ENCODE peak calls at places on chromosomes 6 and 20, in ten cellular contexts. I is AG09309, H is left ventricle myocardium inferior, O is GM10248, W is cardiac muscle cell, M is GM06990, B is H9, N is MCF 10A, J is GM13976, S is mesothelial cell of epicardium. T is an unnamed sample.

GRCh38 chr6:45736134-45736533 is 279.5 kb downstream of the CLIC5 start:
- DNase-seq in I (no peak), H (no peak), O (no peak), W (no peak), M (no peak), B (no peak), N (no peak), J (no peak), S (no peak), T (no peak)

GRCh38 chr20:43744121-43744520 is 17.3 kb upstream of the GTSF1L start:
- DNase-seq in I (no peak), H (no peak), O (no peak), W (no peak), M (no peak), B (no peak), N (no peak), J (no peak), S (no peak), T (no peak)

GRCh38 chr20:49280463-49281058 is 2.7 kb upstream of the ZNFX1 start:
- DNase-seq in I (no peak), H (no peak), O (no peak), W (no peak), M (no peak), B (no peak), N (peak), J (no peak), S (no peak), T (no peak)

GRCh38 chr20:59948828-59949720 is 8.9 kb downstream of the FAM217B start:
- DNase-seq in I (peak), H (no peak), O (no peak), W (peak), M (no peak), B (no peak), N (peak), J (peak), S (no peak), T (no peak)

GRCh38 chr6:31386977-31387376 is 16.4 kb upstream of the MICA start:
- DNase-seq in I (no peak), H (no peak), O (no peak), W (no peak), M (no peak), B (peak), N (no peak), J (no peak), S (no peak), T (no peak)

GRCh38 chr20:3815703-3816315 is 4.5 kb upstream of the AP5S1 start:
- DNase-seq in I (no peak), H (no peak), O (no peak), W (no peak), M (no peak), B (no peak), N (no peak), J (no peak), S (no peak), T (no peak)

GRCh38 chr20:61683721-61684120 is 382.0 kb downstream of the TAF4 start:
- DNase-seq in I (no peak), H (no peak), O (no peak), W (no peak), M (no peak), B (no peak), N (no peak), J (no peak), S (no peak), T (no peak)

GRCh38 chr20:37777556-37777955 is 83.7 kb downstream of the CTNNBL1 start:
- DNase-seq in I (no peak), H (no peak), O (no peak), W (peak), M (no peak), B (no peak), N (no peak), J (no peak), S (no peak), T (no peak)

GRCh38 chr20:47350691-47351545 is 5.6 kb downstream of the ZMYND8 start:
- DNase-seq in I (no peak), H (no peak), O (no peak), W (no peak), M (no peak), B (no peak), N (no peak), J (no peak), S (no peak), T (no peak)

GRCh38 chr6:37501632-37502466 is 2.2 kb upstream of the CCDC167 start:
- DNase-seq in I (no peak), H (no peak), O (no peak), W (no peak), M (no peak), B (no peak), N (no peak), J (no peak), S (no peak), T (no peak)

GRCh38 chr6:151317206-151317994 is 74.0 kb downstream of the ZBTB2 start:
- DNase-seq in I (no peak), H (no peak), O (no peak), W (peak), M (no peak), B (no peak), N (peak), J (no peak), S (no peak), T (no peak)

GRCh38 chr6:73566954-73567591 is 46.2 kb upstream of the EEF1A1 start:
- DNase-seq in I (no peak), H (peak), O (no peak), W (peak), M (no peak), B (no peak), N (peak), J (no peak), S (no peak), T (no peak)

GRCh38 chr20:7980332-7981046 is 39.1 kb downstream of the TMX4 start:
- DNase-seq in I (peak), H (no peak), O (peak), W (peak), M (no peak), B (peak), N (peak), J (peak), S (no peak), T (no peak)

GRCh38 chr6:4809999-4810918 is 34.1 kb downstream of the CDYL start:
- DNase-seq in I (no peak), H (no peak), O (no peak), W (peak), M (no peak), B (no peak), N (peak), J (no peak), S (no peak), T (no peak)

GRCh38 chr6:36216559-36216958 is 20.0 kb downstream of the BRPF3 start:
- DNase-seq in I (no peak), H (no peak), O (no peak), W (peak), M (no peak), B (no peak), N (peak), J (no peak), S (no peak), T (no peak)

GRCh38 chr6:163192591-163192990 is 221.9 kb upstream of the QKI start:
- DNase-seq in I (no peak), H (no peak), O (no peak), W (no peak), M (no peak), B (no peak), N (no peak), J (no peak), S (no peak), T (no peak)

GRCh38 chr6:88238065-88238464 is 71.9 kb upstream of the CNR1 start:
- DNase-seq in I (no peak), H (no peak), O (peak), W (no peak), M (peak), B (peak), N (peak), J (peak), S (no peak), T (peak)
- TF ChIP-seq CTCF in I (peak), H (no peak), O (peak), W (no peak), M (peak), B (peak), N (no peak), J (peak), S (peak), T (peak)

GRCh38 chr6:108733706-108734105 is 114.5 kb upstream of the ARMC2 start:
- DNase-seq in I (no peak), H (no peak), O (no peak), W (no peak), M (no peak), B (no peak), N (no peak), J (no peak), S (no peak), T (no peak)

GRCh38 chr6:108735991-108736345 is 112.3 kb upstream of the ARMC2 start:
- DNase-seq in I (no peak), H (no peak), O (no peak), W (no peak), M (no peak), B (peak), N (no peak), J (no peak), S (no peak), T (no peak)

GRCh38 chr6:108734336-108734922 is 113.8 kb upstream of the ARMC2 start:
- DNase-seq in I (no peak), H (no peak), O (no peak), W (no peak), M (no peak), B (no peak), N (no peak), J (no peak), S (no peak), T (no peak)

GRCh38 chr6:108736832-108737231 is 111.4 kb upstream of the ARMC2 start:
- DNase-seq in I (no peak), H (no peak), O (no peak), W (peak), M (no peak), B (peak), N (peak), J (no peak), S (no peak), T (no peak)

GRCh38 chr6:108735310-108735990 is 112.8 kb upstream of the ARMC2 start:
- DNase-seq in I (no peak), H (no peak), O (no peak), W (no peak), M (no peak), B (no peak), N (no peak), J (no peak), S (no peak), T (no peak)
- TF ChIP-seq CTCF in I (no peak), H (no peak), O (no peak), W (no peak), M (no peak), B (no peak), N (no peak), J (no peak), S (no peak), T (no peak)

DNA sequence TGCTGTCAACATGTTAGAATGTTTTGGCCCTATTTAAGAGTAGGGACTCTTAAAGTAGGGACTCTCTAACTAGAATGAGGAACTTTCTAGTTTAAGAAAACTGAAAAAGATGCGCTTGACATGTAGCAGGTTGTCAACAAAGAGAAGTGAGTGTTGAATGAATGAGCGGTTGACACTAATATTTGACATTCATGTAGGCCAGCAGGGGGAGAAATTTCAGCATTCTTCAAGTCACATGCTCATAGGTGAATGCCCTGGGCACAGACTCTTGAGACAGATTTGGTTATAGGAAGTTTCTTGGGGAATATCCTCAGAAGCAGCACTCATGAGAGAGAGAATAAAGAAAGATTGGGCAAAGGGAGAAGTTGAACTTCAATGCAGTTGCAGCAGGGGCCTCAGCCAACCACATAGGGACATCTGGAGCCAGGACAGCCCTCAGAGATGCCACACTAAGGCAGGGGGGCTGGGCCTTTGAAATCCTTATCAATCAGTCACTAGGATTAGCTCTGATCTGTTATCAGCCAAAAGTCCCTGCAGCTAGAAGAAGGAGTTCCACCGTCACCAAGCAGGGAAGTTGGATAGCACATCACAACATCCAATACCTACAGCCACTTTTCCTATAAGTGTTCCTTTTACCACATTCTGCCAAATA is 145.1 kb upstream of the FKBP1C start:
- DNase-seq in I (no peak), H (no peak), O (peak), W (no peak), M (no peak), B (no peak), N (peak), J (peak), S (no peak), T (no peak)
- TF ChIP-seq CTCF in I (no peak), H (no peak), O (peak), W (no peak), M (peak), B (peak), N (peak), J (peak), S (peak), T (peak)

DNA sequence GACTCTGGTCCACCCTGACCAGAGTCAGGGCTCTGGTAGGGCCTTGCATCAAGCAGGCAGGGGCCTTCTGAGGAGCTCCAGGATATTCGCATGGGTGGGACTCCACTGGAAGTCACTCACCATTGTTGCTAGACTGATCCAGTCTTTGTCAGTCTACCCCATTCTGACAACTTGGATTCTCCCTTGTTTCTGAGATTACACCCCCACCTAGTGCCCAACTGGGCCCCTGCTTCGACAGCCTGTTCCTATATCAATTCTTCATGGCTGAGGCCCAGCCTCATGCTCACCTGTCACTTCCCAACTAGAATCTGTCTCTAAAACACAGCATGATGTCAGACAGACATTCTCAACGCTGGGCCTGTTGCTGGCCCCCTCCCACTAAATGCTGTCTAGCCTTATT is 5.2 kb downstream of the SLC35D3 start:
- DNase-seq in I (no peak), H (no peak), O (peak), W (peak), M (no peak), B (peak), N (peak), J (peak), S (no peak), T (no peak)
- TF ChIP-seq CTCF in I (peak), H (peak), O (peak), W (peak), M (peak), B (peak), N (no peak), J (peak), S (no peak), T (peak)

GRCh38 chr6:89375902-89376301 is 23.4 kb upstream of the UBE2J1 start:
- DNase-seq in I (no peak), H (no peak), O (no peak), W (no peak), M (no peak), B (no peak), N (no peak), J (no peak), S (no peak), T (no peak)

GRCh38 chr6:89371849-89372505 is 19.5 kb upstream of the UBE2J1 start:
- DNase-seq in I (no peak), H (peak), O (peak), W (peak), M (peak), B (peak), N (peak), J (peak), S (peak), T (peak)

GRCh38 chr6:89372506-89372901 is 20.0 kb upstream of the UBE2J1 start:
- DNase-seq in I (no peak), H (no peak), O (peak), W (no peak), M (no peak), B (no peak), N (no peak), J (no peak), S (no peak), T (no peak)

GRCh38 chr6:89378628-89379027 is 26.1 kb upstream of the UBE2J1 start:
- DNase-seq in I (no peak), H (no peak), O (no peak), W (no peak), M (no peak), B (no peak), N (no peak), J (no peak), S (no peak), T (no peak)

GRCh38 chr6:89375427-89375868 is 22.9 kb upstream of the UBE2J1 start:
- DNase-seq in I (no peak), H (peak), O (peak), W (no peak), M (peak), B (peak), N (peak), J (no peak), S (no peak), T (peak)
- TF ChIP-seq CTCF in I (no peak), H (peak), O (peak), W (no peak), M (peak), B (peak), N (no peak), J (peak), S (no peak), T (peak)

DNA sequence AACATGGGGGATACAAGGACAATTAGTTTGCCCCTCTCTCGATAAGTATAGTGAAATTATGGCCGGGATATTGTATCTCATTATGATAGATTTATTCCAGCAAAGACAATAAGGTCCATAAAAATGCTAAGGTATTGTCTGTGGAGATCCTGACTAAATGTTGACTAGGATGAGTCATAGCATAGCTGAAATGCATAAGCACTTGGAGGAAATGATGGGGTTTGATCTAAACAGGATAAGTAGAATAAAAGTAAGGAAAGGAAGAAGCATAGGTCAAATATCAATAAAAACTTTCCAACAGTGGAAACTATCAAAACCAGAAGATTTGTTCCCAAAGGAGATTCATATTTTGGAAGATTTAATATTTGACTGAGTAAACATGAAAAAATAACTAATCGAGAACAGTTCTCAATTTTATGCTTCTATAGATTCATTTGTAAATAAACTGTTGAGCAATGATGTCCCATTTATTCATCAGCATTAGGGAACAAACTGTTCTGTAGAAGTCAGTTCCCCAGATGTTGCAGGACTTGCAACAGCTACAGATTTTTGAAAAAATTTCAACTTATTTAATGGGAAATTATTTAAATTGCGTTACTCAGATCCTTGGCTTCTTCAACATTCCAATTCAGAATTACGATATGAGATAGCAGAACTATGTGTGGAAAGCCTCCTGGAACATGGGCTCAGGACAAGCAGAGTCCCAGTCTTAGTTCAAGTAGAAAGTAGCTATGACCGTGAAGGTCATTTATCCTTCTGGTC is 133.7 kb upstream of the TBX18 start:
- DNase-seq in I (no peak), H (no peak), O (no peak), W (peak), M (no peak), B (no peak), N (peak), J (no peak), S (no peak), T (no peak)
- TF ChIP-seq CTCF in I (no peak), H (no peak), O (no peak), W (no peak), M (no peak), B (no peak), N (no peak), J (no peak), S (no peak), T (no peak)

DNA sequence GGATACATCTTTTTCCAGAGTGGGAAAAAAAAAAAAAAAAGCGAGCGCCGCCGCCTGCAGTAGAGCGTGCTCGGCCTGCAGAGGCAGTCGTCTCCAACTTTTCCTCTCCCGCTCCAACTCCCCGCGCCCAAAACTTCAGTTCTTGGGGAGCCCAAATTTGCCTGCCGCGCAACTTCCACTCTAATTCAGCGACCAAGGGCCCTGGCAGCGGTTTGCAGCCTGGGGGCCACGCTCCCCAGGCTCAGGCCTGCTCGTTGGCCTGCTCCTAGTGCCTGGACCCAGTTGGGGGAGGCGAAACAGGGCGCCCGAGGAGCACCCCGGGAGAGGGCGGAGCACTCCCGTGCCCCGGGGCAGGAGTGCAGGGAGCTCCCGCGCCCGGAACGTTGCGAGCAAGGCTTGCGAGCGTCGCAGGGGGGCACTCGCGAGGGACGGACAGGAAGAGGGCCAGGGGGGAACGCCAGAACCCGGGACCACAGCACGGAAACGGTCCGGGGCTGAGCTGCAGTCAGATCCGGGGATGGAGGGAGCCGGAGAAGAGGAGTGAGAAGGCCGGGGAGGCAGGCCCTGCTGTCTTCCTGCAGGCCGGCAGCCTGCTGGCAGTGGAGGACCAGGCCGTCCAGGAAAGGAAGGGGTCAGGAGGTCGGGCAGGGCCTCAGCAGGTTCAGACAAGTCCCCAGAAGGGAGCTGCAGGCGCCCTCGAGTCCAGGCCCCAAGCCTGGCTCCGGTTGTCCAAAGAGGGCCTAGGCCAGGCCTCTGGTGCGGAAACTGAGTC is at the start of gene STX16:
- DNase-seq in I (peak), H (peak), O (peak), W (peak), M (peak), B (peak), N (peak), J (peak), S (peak), T (peak)
- TF ChIP-seq CTCF in I (peak), H (peak), O (peak), W (peak), M (no peak), B (peak), N (peak), J (peak), S (peak), T (peak)

T was measured in progenitor cell of endocrine pancreas.